ENCODE peak calls at places on chromosomes 1 and 21, in five cellular contexts. M is pancreas, W is upper lobe of left lung, X is suprapubic skin, C is neuronal stem cell. V is an unnamed sample. For H3K4me1, the result is how much of the 10 kb centered on the place peaks cover.

GRCh38 chr1:172268237-172268636 is 152.2 kb upstream of the C1orf105 start:
- DNase-seq in M (no peak), C (no peak), X (no peak), W (no peak), V (no peak)

GRCh38 chr1:54791880-54792522 is 9.1 kb downstream of the TTC22 start:
- DNase-seq in M (no peak), W (no peak), X (no peak), C (no peak), V (no peak)

GRCh38 chr1:119896303-119896702 is at the start of gene ADAM30:
- DNase-seq in W (peak), C (no peak), M (no peak), X (no peak), V (no peak)

GRCh38 chr1:26602378-26602959 is 72.9 kb downstream of the RPS6KA1 start:
- DNase-seq in X (no peak), C (peak), W (no peak), M (no peak), V (peak)

GRCh38 chr1:221756830-221757551 is 15.1 kb upstream of the DUSP10 start:
- DNase-seq in C (no peak), X (no peak), M (no peak), W (no peak), V (no peak)

GRCh38 chr1:54312874-54313316 is 93.3 kb downstream of the SSBP3 start:
- DNase-seq in C (no peak), W (no peak), X (peak), M (no peak), V (peak)

GRCh38 chr1:182038220-182038619 is 23.3 kb downstream of the ZNF648 start:
- DNase-seq in X (no peak), C (no peak), W (no peak), M (no peak), V (no peak)

GRCh38 chr1:87826639-87827345 is 498.1 kb downstream of the LMO4 start:
- DNase-seq in X (peak), W (no peak), M (no peak), C (no peak), V (peak)

GRCh38 chr1:111476761-111477309 is 3.1 kb downstream of the C1orf162 start:
- DNase-seq in X (no peak), M (no peak), C (no peak), W (no peak), V (no peak)

GRCh38 chr1:152481869-152482664 is 28.5 kb upstream of the LCE5A start:
- DNase-seq in C (no peak), W (no peak), M (no peak), X (no peak), V (peak)

DNA sequence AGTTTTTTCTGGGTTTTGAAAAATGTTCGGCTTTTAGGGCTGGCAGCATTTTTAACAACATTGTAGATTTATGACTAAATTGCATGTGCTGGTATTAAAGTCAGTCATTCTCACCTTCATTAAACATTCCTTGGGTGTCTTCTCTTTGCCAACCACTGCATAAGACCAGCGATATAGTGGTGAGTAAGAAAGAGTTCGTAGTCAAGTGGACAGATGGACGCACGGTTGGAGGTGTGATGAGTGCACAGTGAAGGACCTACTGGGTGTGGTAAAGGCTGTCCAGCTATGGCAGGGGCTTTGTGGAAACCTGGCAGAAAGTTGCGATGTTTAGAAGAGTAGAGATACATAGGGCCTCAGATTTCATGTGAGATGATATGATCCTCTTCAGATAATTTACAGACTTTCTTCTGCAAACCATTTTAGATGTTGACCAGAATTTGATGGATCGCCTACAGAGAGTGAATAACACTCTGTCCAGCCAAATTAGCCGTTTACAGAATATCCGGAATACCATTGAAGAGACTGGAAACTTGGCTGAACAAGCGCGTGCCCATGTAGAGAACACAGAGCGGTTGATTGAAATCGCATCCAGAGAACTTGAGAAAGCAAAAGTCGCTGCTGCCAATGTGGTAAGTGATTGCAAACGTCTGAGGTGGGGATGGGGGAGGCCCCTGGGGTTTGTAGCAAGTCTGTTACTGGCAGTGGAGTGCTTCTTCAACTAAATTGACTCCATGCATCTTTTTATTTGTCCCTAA is 56.0 kb upstream of the LAMC2 start:
- DNase-seq in C (no peak), X (peak), M (no peak), W (no peak), V (peak)
- H3K4me1 ChIP-seq in C (under half), X (under half), M (under half), W (under half), V (under half)

GRCh38 chr21:35252831-35253230 is 203.7 kb upstream of the RUNX1 start:
- DNase-seq in C (no peak), M (no peak), W (no peak), X (no peak), V (no peak)
- H3K4me3 ChIP-seq in C (no peak), M (no peak), W (no peak), X (no peak), V (no peak)

DNA sequence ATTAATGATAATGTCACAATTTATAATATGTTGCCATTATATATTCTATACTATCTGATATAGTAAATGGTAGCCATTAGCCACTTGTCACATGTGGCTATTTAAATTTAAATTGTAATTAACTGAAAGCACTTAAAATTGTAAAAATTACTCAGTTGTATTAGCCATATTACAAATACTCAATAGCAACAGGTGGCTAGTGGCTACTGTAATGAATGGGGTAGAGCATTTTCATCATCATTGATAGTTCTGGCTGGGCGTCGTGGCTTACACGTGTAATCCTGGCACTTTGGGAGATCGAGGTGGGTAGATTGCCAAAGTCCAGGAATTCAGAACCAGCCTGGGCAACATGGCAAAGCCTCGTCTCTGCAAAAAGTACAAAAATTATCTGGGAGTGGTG is 16.5 kb downstream of the ZBTB37 start:
- DNase-seq in C (no peak), M (no peak), X (no peak), W (no peak), V (no peak)
- H3K4me1 ChIP-seq in C (under half), M (under half), X (under half), W (under half), V (under half)

DNA sequence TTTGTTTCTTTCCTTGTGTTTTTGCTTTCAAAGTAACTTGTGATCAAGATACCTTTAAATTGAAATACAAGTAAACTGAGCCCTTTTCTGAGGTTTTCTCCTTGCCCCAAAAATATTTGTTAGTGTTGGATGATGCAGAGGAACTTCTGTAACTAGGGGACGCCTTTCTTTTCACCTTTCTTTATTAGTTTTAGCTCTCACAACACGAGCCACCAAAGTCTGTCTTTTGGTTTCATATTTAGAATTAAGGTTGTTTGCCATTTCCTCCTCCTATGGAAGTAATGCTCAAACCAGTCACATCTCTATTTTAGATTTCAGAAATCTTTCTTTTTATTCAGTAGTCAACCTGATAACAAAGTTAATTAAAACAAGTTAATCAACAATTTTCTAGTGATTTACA is 120.8 kb downstream of the ZP4 start:
- DNase-seq in C (no peak), M (no peak), X (no peak), W (no peak), V (no peak)
- H3K4me3 ChIP-seq in C (no peak), M (no peak), X (no peak), W (no peak), V (no peak)

GRCh38 chr1:31577515-31578191 is 1.3 kb downstream of the TINAGL1 start:
- DNase-seq in M (no peak), C (no peak), W (no peak), X (no peak), V (no peak)
- H3K4me1 ChIP-seq in M (under half), C (under half), W (half or more), X (half or more), V (half or more)

GRCh38 chr1:190022709-190023108 is 455.0 kb downstream of the BRINP3 start:
- DNase-seq in X (no peak), C (no peak), W (no peak), M (no peak), V (no peak)

DNA sequence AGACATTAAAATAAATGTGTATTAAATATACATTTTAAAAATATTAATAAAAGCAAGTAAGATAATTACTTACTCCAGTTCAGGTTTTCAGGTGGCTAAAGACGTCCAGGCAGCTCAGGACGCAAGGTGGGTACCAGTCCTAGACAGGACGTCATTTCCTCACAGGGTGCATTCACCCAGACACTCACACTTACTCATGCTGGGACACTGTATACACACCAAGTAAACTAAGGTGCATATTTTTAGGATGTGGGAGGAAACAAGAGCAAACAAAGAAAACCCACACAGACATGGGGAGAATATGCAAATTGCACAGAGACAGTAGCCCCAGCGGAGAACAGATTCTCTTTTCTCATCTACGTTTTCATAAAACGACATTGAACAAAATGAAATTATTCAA is 457.9 kb downstream of the BRINP3 start:
- DNase-seq in W (no peak), C (no peak), M (no peak), X (no peak), V (no peak)
- H3K4me3 ChIP-seq in W (no peak), C (no peak), M (no peak), X (no peak), V (no peak)

GRCh38 chr1:200877010-200877409 is 4.2 kb downstream of the GPR25 start:
- DNase-seq in C (no peak), W (no peak), X (no peak), M (no peak), V (no peak)

GRCh38 chr1:200873116-200873670 is 412 bp downstream of the GPR25 start:
- DNase-seq in W (peak), X (no peak), M (no peak), C (no peak), V (no peak)

GRCh38 chr1:200874694-200875093 is 1.9 kb downstream of the GPR25 start:
- DNase-seq in M (no peak), X (no peak), W (no peak), C (no peak), V (no peak)

GRCh38 chr1:200873671-200874397 is 1.1 kb downstream of the GPR25 start:
- DNase-seq in M (no peak), C (no peak), X (no peak), W (peak), V (no peak)

GRCh38 chr1:200875416-200875815 is 2.6 kb downstream of the GPR25 start:
- DNase-seq in C (no peak), M (no peak), W (no peak), X (no peak), V (no peak)
- H3K4me1 ChIP-seq in C (under half), M (under half), W (under half), X (under half), V (under half)

GRCh38 chr1:107379826-107380225 is 239.0 kb downstream of the NTNG1 start:
- DNase-seq in W (no peak), M (no peak), C (no peak), X (no peak), V (no peak)
- H3K4me3 ChIP-seq in W (no peak), M (no peak), C (no peak), X (no peak), V (no peak)

GRCh38 chr1:206721454-206721853 is 36.7 kb downstream of the MAPKAPK2 start:
- DNase-seq in C (no peak), M (no peak), X (no peak), W (no peak), V (no peak)

GRCh38 chr1:206727981-206728380 is 42.6 kb upstream of the IL19 start:
- DNase-seq in W (no peak), X (no peak), C (no peak), M (no peak), V (no peak)

GRCh38 chr1:206725053-206725963 is 40.6 kb downstream of the MAPKAPK2 start:
- DNase-seq in C (peak), M (no peak), X (peak), W (no peak), V (peak)

GRCh38 chr1:206722751-206723499 is 38.2 kb downstream of the MAPKAPK2 start:
- DNase-seq in M (no peak), C (no peak), X (peak), W (peak), V (no peak)

DNA sequence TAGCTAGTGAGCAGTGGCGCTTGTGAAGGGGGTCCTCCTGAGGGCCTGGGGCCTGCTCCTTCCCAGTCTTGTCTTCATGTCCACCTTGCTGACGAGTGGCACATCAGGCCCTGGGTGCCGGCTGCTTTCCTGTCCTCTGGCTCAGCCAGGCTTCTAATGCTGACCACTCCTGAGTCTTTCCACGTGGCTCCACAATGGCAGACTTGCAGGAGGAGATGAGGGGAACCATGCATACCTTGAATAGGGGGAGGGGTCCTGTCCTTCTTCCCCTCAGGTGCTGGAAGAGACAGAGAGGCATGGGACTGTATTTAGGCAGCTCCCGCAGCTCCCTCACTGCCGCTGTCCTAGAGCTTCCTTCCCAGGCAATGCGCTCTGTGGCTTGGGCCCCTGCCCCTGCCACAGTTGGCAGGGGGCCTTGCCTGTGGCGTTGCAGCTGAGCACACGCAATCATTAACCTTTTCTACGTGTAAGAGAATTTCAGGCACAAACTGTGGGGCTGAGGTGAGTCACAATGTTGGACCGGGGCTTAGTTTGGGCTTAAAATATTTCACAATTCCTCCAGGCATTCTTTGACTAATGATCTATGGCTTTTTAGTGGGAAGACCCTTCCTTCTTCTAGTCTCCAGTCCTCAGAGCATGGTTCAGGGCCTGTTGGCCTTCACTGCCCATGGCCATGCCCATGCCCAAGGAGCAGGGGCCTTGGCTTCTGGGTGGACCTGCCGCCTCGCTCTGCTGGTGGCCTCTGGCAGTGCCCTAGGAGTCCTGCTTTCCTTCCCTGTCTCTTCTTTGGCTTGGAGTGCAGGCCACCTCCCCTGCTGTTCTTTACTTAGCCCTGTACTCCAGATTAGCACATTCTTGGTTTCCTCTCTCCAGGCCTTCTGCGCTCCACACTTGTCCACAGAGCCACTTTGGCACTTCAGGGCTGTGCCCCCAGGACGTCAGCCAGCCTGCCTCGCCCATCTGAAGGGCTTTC is 39.1 kb downstream of the MAPKAPK2 start:
- DNase-seq in C (no peak), W (peak), X (peak), M (peak), V (peak)
- H3K4me1 ChIP-seq in C (under half), W (half or more), X (under half), M (under half), V (under half)